ENCODE peak calls at places on chromosomes 12 and 14, in four cellular contexts. N is IMR-90, T is GM10248, A is T-helper 2 cell. L is an unnamed sample.

GRCh38 chr14:61147369-61147897 is 133.7 kb downstream of the TMEM30B start:
- DNase-seq in N (peak), T (no peak), A (no peak), L (no peak)

GRCh38 chr14:90842726-90843125 is 26.5 kb upstream of the TTC7B start:
- DNase-seq in N (no peak), T (no peak), A (peak), L (no peak)

GRCh38 chr12:121524196-121524930 is 56.5 kb downstream of the KDM2B start:
- DNase-seq in N (no peak), T (no peak), A (no peak), L (no peak)

GRCh38 chr12:47814539-47815170 is 5.0 kb downstream of the HDAC7 start:
- DNase-seq in N (no peak), T (no peak), A (peak), L (no peak)

GRCh38 chr14:75280831-75281690 is 2.4 kb downstream of the FOS start:
- DNase-seq in N (peak), T (no peak), A (no peak), L (peak)

GRCh38 chr14:103657466-103657865 is 28.5 kb downstream of the KLC1 start:
- DNase-seq in N (peak), T (no peak), A (no peak), L (no peak)

GRCh38 chr14:68583527-68584275 is 209.2 kb downstream of the ZFP36L1 start:
- DNase-seq in N (no peak), T (no peak), A (no peak), L (no peak)

GRCh38 chr12:22275847-22276246 is 58.7 kb downstream of the ST8SIA1 start:
- DNase-seq in N (peak), T (no peak), A (no peak), L (no peak)

GRCh38 chr14:51653096-51653814 is 1.5 kb downstream of the FRMD6 start:
- DNase-seq in N (peak), T (no peak), A (peak), L (no peak)

GRCh38 chr12:89542912-89543592 is 17.2 kb upstream of the POC1B start:
- DNase-seq in N (peak), T (peak), A (peak), L (peak)

GRCh38 chr12:3998968-3999792 is 126.0 kb upstream of the PARP11 start:
- DNase-seq in N (no peak), T (no peak), A (no peak), L (no peak)

GRCh38 chr14:39841088-39841487 is 408.9 kb upstream of the FBXO33 start:
- DNase-seq in N (no peak), T (no peak), A (no peak), L (no peak)

GRCh38 chr14:39467889-39468524 is 35.8 kb upstream of the FBXO33 start:
- DNase-seq in N (peak), T (no peak), A (peak), L (no peak)

GRCh38 chr14:103023881-103024473 is 33.4 kb downstream of the CDC42BPB start:
- DNase-seq in N (peak), T (no peak), A (no peak), L (no peak)

GRCh38 chr12:114480309-114481199 is 74.6 kb upstream of the TBX5 start:
- DNase-seq in N (peak), T (no peak), A (no peak), L (no peak)

GRCh38 chr12:56487448-56488040 is 417 bp downstream of the GLS2 start:
- DNase-seq in N (no peak), T (peak), A (peak), L (no peak)

GRCh38 chr14:73441286-73441685 is 17.1 kb downstream of the NUMB start:
- DNase-seq in N (no peak), T (no peak), A (no peak), L (no peak)

GRCh38 chr12:4762773-4763172 is 42.6 kb downstream of the GALNT8 start:
- DNase-seq in N (no peak), T (no peak), A (no peak), L (no peak)

GRCh38 chr12:118608770-118609344 is 232.5 kb downstream of the SUDS3 start:
- DNase-seq in N (no peak), T (no peak), A (no peak), L (no peak)

GRCh38 chr14:105602799-105603763 is 76.7 kb downstream of the TMEM121 start:
- DNase-seq in N (no peak), T (no peak), A (peak), L (no peak)

GRCh38 chr12:112196476-112196875 is 71.1 kb downstream of the TRAFD1 start:
- DNase-seq in N (no peak), T (no peak), A (no peak), L (no peak)

GRCh38 chr12:49949124-49949845 is 1.3 kb upstream of the AQP2 start:
- DNase-seq in N (no peak), T (no peak), A (no peak), L (no peak)

GRCh38 chr14:79825046-79825521 is 386.2 kb downstream of the DIO2 start:
- DNase-seq in N (peak), T (no peak), A (no peak), L (no peak)

L was measured in effector CD8-positive, alpha-beta T cell.